ENCODE peak calls at places on chromosomes 2 and 18, in nine cellular contexts. L is endothelial cell of umbilical vein; G is memory B cell; Z is stimulated activated CD8-positive, alpha-beta memory T cell treated with anti-CD3 and anti-CD28 coated beads, Interleukin-2, amount 100 ng/mL, for 48 hours; F is HFFc6; V is GOT3; D is hypothalamus; T is AG09319; H is cardiac septum. J is an unnamed sample.

GRCh38 chr2:150373374-150373773 is 114.1 kb downstream of the RND3 start:
- DNase-seq in F (no peak), T (no peak), Z (no peak), V (no peak), D (no peak), L (no peak), G (no peak), H (no peak), J (no peak)

GRCh38 chr18:23719634-23720201 is 30.5 kb downstream of the LAMA3 start:
- DNase-seq in T (peak), H (no peak), L (peak), D (no peak), Z (no peak), V (peak), F (peak), G (no peak), J (no peak)

GRCh38 chr2:237408280-237408679 is 5.7 kb downstream of the COL6A3 start:
- DNase-seq in D (no peak), L (no peak), Z (no peak), H (no peak), F (no peak), G (no peak), T (no peak), V (no peak), J (no peak)

GRCh38 chr2:148524519-148524919 is 120.0 kb upstream of the EPC2 start:
- DNase-seq in F (no peak), T (no peak), Z (no peak), V (no peak), H (no peak), L (no peak), G (no peak), D (no peak), J (no peak)

GRCh38 chr2:239319261-239319661 is 81.6 kb downstream of the HDAC4 start:
- DNase-seq in L (peak), V (no peak), H (peak), Z (no peak), F (no peak), G (no peak), T (no peak), D (no peak), J (no peak)

GRCh38 chr2:28610583-28611201 is 114.8 kb downstream of the PLB1 start:
- DNase-seq in Z (peak), G (no peak), T (no peak), L (peak), F (peak), D (no peak), H (no peak), V (peak), J (no peak)

GRCh38 chr2:152560163-152560562 is 157.1 kb downstream of the PRPF40A start:
- DNase-seq in Z (no peak), F (peak), D (no peak), L (no peak), T (no peak), G (no peak), V (no peak), H (no peak), J (no peak)

GRCh38 chr18:57957210-57957609 is 86.8 kb upstream of the NEDD4L start:
- DNase-seq in D (no peak), H (no peak), G (no peak), Z (no peak), F (no peak), T (no peak), L (no peak), V (no peak), J (no peak)

GRCh38 chr2:23519334-23519651 is 134.3 kb downstream of the KLHL29 start:
- DNase-seq in T (no peak), G (no peak), V (no peak), Z (no peak), D (no peak), H (no peak), L (no peak), F (no peak), J (no peak)

GRCh38 chr2:149466635-149467034 is 120.9 kb downstream of the MMADHC start:
- DNase-seq in H (no peak), Z (no peak), D (no peak), T (no peak), L (no peak), V (no peak), F (peak), G (no peak), J (no peak)

GRCh38 chr2:25655316-25655715 is 18.1 kb downstream of the DTNB start:
- DNase-seq in Z (no peak), L (no peak), D (no peak), H (no peak), V (no peak), F (no peak), G (no peak), T (no peak), J (no peak)

GRCh38 chr2:68607837-68608236 is 35.5 kb upstream of the PROKR1 start:
- DNase-seq in L (no peak), V (no peak), G (no peak), D (no peak), H (no peak), T (no peak), F (no peak), Z (no peak), J (no peak)

GRCh38 chr2:151204720-151205119 is 56.9 kb downstream of the RBM43 start:
- DNase-seq in H (no peak), L (no peak), F (no peak), D (no peak), V (no peak), T (no peak), G (no peak), Z (no peak), J (no peak)

GRCh38 chr2:205903549-205904129 is 182.3 kb downstream of the INO80D start:
- DNase-seq in L (peak), G (no peak), D (no peak), H (no peak), F (no peak), V (no peak), T (no peak), Z (no peak), J (no peak)

GRCh38 chr18:55381277-55381676 is 206.7 kb downstream of the TCF4 start:
- DNase-seq in Z (no peak), T (no peak), V (no peak), F (peak), H (no peak), D (no peak), L (no peak), G (no peak), J (no peak)

GRCh38 chr2:163734911-163735691 is 707 bp downstream of the FIGN start:
- DNase-seq in D (no peak), L (peak), V (no peak), T (no peak), Z (no peak), F (no peak), H (no peak), G (no peak), J (no peak)

GRCh38 chr2:208039661-208040060 is 14.3 kb upstream of the PLEKHM3 start:
- DNase-seq in Z (no peak), T (no peak), F (no peak), G (no peak), L (no peak), D (no peak), H (no peak), V (no peak), J (no peak)

GRCh38 chr18:50518787-50519520 is 40.9 kb upstream of the MAPK4 start:
- DNase-seq in D (no peak), Z (no peak), F (no peak), V (no peak), H (no peak), T (no peak), G (no peak), L (no peak), J (no peak)

GRCh38 chr2:134087371-134087921 is 166.4 kb upstream of the MGAT5 start:
- DNase-seq in G (no peak), H (no peak), D (no peak), Z (no peak), V (no peak), F (no peak), L (no peak), T (no peak), J (no peak)

GRCh38 chr18:5556317-5556974 is 12.6 kb upstream of the EPB41L3 start:
- DNase-seq in F (no peak), V (no peak), L (no peak), D (no peak), H (no peak), T (peak), G (no peak), Z (no peak), J (no peak)

GRCh38 chr2:85550476-85550875 is 10.8 kb downstream of the GGCX start:
- DNase-seq in H (no peak), T (no peak), V (no peak), F (no peak), Z (no peak), G (no peak), D (no peak), L (no peak), J (no peak)

GRCh38 chr2:36777788-36778187 is 81.3 kb downstream of the VIT start:
- DNase-seq in V (no peak), F (no peak), T (no peak), D (no peak), G (no peak), Z (no peak), L (no peak), H (no peak), J (no peak)